ENCODE peak calls at places on chromosomes 2 and 18, in five cellular contexts. B is tibial nerve, R is HepG2, C is K562, Z is upper lobe of left lung. N is an unnamed sample. For H3K9me3, the result is how much of the 10 kb centered on the place peaks cover.

GRCh38 chr2:62654423-62654791 is 51.1 kb upstream of the EHBP1 start:
- DNase-seq in B (no peak), R (no peak), C (no peak), Z (no peak), N (no peak)

GRCh38 chr2:94986392-94986963 is 39.0 kb upstream of the MAL start:
- DNase-seq in B (peak), R (peak), C (peak), Z (peak), N (no peak)

GRCh38 chr2:161434127-161434526 is 18.0 kb downstream of the TBR1 start:
- DNase-seq in B (no peak), R (no peak), C (no peak), Z (no peak), N (no peak)

GRCh38 chr18:45590546-45590945 is 24.7 kb upstream of the SLC14A2 start:
- DNase-seq in B (no peak), R (no peak), C (no peak), Z (no peak), N (no peak)

GRCh38 chr18:7926526-7926925 is 359.4 kb downstream of the PTPRM start:
- DNase-seq in B (no peak), R (peak), C (peak), Z (peak), N (no peak)

GRCh38 chr2:26284132-26284531 is 39.4 kb downstream of the HADHB start:
- DNase-seq in B (no peak), R (no peak), C (no peak), Z (no peak), N (no peak)

GRCh38 chr2:61018798-61019197 is 743 bp upstream of the PUS10 start:
- DNase-seq in B (no peak), R (no peak), C (no peak), Z (no peak), N (no peak)

GRCh38 chr2:177242136-177242987 is 22.2 kb downstream of the NFE2L2 start:
- DNase-seq in B (peak), R (peak), C (no peak), Z (no peak), N (no peak)

GRCh38 chr2:232519581-232519980 is 607 bp upstream of the PRSS56 start:
- DNase-seq in B (no peak), R (no peak), C (no peak), Z (no peak), N (no peak)

GRCh38 chr2:54428401-54428800 is 27.7 kb upstream of the SPTBN1 start:
- DNase-seq in B (peak), R (no peak), C (no peak), Z (no peak), N (peak)

GRCh38 chr2:96386470-96386869 is 50.9 kb downstream of the NCAPH start:
- DNase-seq in B (no peak), R (no peak), C (no peak), Z (no peak), N (no peak)

GRCh38 chr2:36993841-36994620 is 27.7 kb upstream of the STRN start:
- DNase-seq in B (no peak), R (no peak), C (no peak), Z (no peak), N (no peak)

GRCh38 chr2:19753314-19753713 is 148.5 kb downstream of the TTC32 start:
- DNase-seq in B (no peak), R (no peak), C (no peak), Z (no peak), N (no peak)

GRCh38 chr2:124308319-124309062 is 283.4 kb downstream of the CNTNAP5 start:
- DNase-seq in B (no peak), R (no peak), C (no peak), Z (no peak), N (no peak)

GRCh38 chr2:128554151-128554769 is 235.6 kb upstream of the HS6ST1 start:
- DNase-seq in B (no peak), R (no peak), C (no peak), Z (no peak), N (no peak)

GRCh38 chr2:192551760-192552159 is 357.0 kb upstream of the TMEFF2 start:
- DNase-seq in B (no peak), R (no peak), C (no peak), Z (no peak), N (no peak)

GRCh38 chr2:224802407-224802806 is 86.2 kb upstream of the CCDC195 start:
- DNase-seq in B (no peak), R (no peak), C (no peak), Z (no peak), N (no peak)

GRCh38 chr18:13112982-13113381 is 105.6 kb upstream of the LDLRAD4 start:
- DNase-seq in B (no peak), R (peak), C (peak), Z (no peak), N (peak)

GRCh38 chr2:36556847-36557246 is 41.1 kb downstream of the FEZ2 start:
- DNase-seq in B (no peak), R (no peak), C (no peak), Z (no peak), N (no peak)

GRCh38 chr2:112465373-112465772 is 16.6 kb upstream of the TTL start:
- DNase-seq in B (no peak), R (peak), C (no peak), Z (no peak), N (no peak)

GRCh38 chr2:42756956-42757513 is 6.9 kb downstream of the OXER1 start:
- DNase-seq in B (no peak), R (no peak), C (peak), Z (no peak), N (no peak)
- TF ChIP-seq EP300 in B (no peak), R (no peak), C (no peak), Z (no peak), N (no peak)

GRCh38 chr18:72637319-72638113 is 93.4 kb upstream of the CBLN2 start:
- DNase-seq in B (no peak), R (no peak), C (no peak), Z (no peak), N (no peak)
- H3K9me3 ChIP-seq in B (under half), R (under half), C (under half), Z (under half), N (under half)

GRCh38 chr18:48545690-48546365 is 7.0 kb downstream of the CTIF start:
- DNase-seq in B (no peak), R (no peak), C (peak), Z (peak), N (peak)

GRCh38 chr18:48548921-48549320 is 10.1 kb downstream of the CTIF start:
- DNase-seq in B (no peak), R (no peak), C (no peak), Z (no peak), N (no peak)

GRCh38 chr18:48546411-48546810 is 7.6 kb downstream of the CTIF start:
- DNase-seq in B (no peak), R (no peak), C (no peak), Z (no peak), N (no peak)

GRCh38 chr18:48548404-48548771 is 9.6 kb downstream of the CTIF start:
- DNase-seq in B (peak), R (no peak), C (no peak), Z (no peak), N (no peak)

GRCh38 chr18:48547456-48548403 is 8.9 kb downstream of the CTIF start:
- DNase-seq in B (no peak), R (no peak), C (peak), Z (no peak), N (no peak)
- TF ChIP-seq EP300 in B (no peak), R (no peak), C (no peak), Z (no peak), N (no peak)

DNA sequence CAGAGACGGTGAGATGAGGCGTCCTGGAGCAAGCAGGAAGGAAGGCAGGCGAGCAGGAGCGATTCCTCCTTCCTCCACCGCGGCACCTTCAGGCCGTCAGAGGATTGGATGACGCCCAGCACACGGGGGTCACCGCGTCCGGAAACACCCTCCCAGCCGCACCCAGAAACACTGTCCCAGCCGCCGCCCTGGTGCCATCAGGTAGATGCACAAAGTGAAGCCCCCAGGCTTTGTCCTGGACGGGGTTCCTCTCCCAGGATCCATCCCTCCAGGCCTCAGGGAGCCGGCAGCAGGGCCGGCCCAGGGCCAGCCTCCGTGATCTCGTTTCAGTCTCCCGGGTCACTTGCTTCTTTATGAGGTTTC is 31.5 kb downstream of the RTP5 start:
- DNase-seq in B (no peak), R (no peak), C (no peak), Z (peak), N (no peak)
- H3K9me3 ChIP-seq in B (under half), R (under half), C (under half), Z (under half), N (under half)

DNA sequence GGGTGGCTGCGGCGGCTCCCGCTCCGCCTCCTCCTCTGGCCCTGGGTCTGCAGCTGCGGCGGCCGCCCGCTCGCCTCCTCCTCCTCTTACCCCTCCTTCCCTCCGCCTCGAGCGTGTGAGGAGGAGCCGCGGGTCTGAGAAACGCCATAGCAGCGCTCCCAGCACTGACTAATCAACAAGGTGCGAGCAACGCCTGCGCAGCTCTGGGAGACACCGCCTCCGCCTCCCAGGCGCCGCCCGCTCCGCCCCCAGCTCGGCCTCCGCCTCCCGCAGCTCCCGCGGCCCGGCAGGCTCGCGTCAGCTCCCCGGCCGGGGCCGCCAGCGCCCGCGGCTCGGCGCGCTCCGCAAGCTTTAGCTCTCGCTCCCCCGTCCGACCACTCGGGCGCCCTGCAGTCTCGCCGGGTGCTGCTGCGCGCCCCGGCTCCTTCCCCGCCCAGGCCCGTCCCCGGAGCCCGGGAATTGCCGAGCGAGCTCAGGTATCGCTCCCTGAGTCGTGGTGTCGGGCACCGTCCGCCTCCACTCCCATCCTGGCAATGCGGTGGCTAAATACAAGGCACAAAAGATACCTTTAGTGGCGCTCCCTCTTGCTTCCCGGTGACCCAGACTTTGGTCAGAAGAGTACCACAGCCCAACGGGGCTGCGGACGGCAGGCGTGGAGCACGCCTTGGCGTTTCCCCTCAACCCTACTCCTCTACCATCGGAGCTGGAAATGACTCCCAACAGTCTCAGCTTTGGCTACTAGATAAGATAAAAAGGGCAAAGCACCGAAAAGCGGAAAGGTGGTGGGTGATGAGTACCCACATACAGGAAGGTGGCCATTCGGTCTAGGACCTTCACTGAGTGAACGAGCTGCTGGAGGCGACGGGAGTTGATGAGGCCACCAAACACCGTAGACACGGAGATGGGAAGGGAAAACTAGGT is at the start of gene GAREM1:
- DNase-seq in B (peak), R (peak), C (peak), Z (peak), N (peak)
- TF ChIP-seq EP300 in B (peak), R (no peak), C (no peak), Z (no peak), N (no peak)

GRCh38 chr2:48826986-48827385 is 71.5 kb upstream of the LHCGR start:
- DNase-seq in B (no peak), R (no peak), C (no peak), Z (no peak), N (no peak)
- H3K9me3 ChIP-seq in B (under half), R (under half), C (under half), Z (under half), N (under half)

GRCh38 chr18:9721893-9722515 is 13.9 kb downstream of the RAB31 start:
- DNase-seq in B (no peak), R (no peak), C (no peak), Z (no peak), N (no peak)

GRCh38 chr18:9720327-9720726 is 12.2 kb downstream of the RAB31 start:
- DNase-seq in B (no peak), R (no peak), C (peak), Z (no peak), N (no peak)

GRCh38 chr18:9716780-9717563 is 8.9 kb downstream of the RAB31 start:
- DNase-seq in B (no peak), R (no peak), C (no peak), Z (no peak), N (no peak)

GRCh38 chr18:9716375-9716774 is 8.3 kb downstream of the RAB31 start:
- DNase-seq in B (no peak), R (no peak), C (no peak), Z (no peak), N (no peak)

GRCh38 chr18:9719421-9719981 is 11.4 kb downstream of the RAB31 start:
- DNase-seq in B (no peak), R (no peak), C (no peak), Z (peak), N (peak)
- TF ChIP-seq EP300 in B (no peak), R (no peak), C (no peak), Z (no peak), N (no peak)

N was measured in ovary.